ENCODE peak calls at places on chromosome 4, in six cellular contexts. One of them, this sample, is unnamed.

GRCh38 chr4:27005512-27006246 is 145.0 kb downstream of the STIM2 start:
- DNase-seq in psoas muscle: no peak
- DNase-seq in CD4-positive, alpha-beta memory T cell: no peak
- DNase-seq in heart right ventricle: no peak
- DNase-seq in astrocyte: peak; percentile 81
- DNase-seq in transverse colon: no peak
- DNase-seq in this sample: no peak

GRCh38 chr4:51885371-51885770 is 42.4 kb downstream of the DCUN1D4 start:
- DNase-seq in psoas muscle: no peak
- DNase-seq in CD4-positive, alpha-beta memory T cell: no peak
- DNase-seq in heart right ventricle: no peak
- DNase-seq in astrocyte: peak; percentile 20
- DNase-seq in transverse colon: no peak
- DNase-seq in this sample: no peak

GRCh38 chr4:184812651-184813181 is 13.1 kb downstream of the ACSL1 start:
- DNase-seq in psoas muscle: no peak
- DNase-seq in CD4-positive, alpha-beta memory T cell: no peak
- DNase-seq in heart right ventricle: no peak
- DNase-seq in astrocyte: no peak
- DNase-seq in transverse colon: no peak
- DNase-seq in this sample: no peak

GRCh38 chr4:114673306-114673705 is 74.7 kb downstream of the UGT8 start:
- DNase-seq in psoas muscle: no peak
- DNase-seq in CD4-positive, alpha-beta memory T cell: no peak
- DNase-seq in heart right ventricle: no peak
- DNase-seq in astrocyte: no peak
- DNase-seq in transverse colon: no peak
- DNase-seq in this sample: no peak

GRCh38 chr4:75612306-75612705 is 18.0 kb downstream of the CDKL2 start:
- DNase-seq in psoas muscle: no peak
- DNase-seq in CD4-positive, alpha-beta memory T cell: no peak
- DNase-seq in heart right ventricle: no peak
- DNase-seq in astrocyte: no peak
- DNase-seq in transverse colon: no peak
- DNase-seq in this sample: no peak

GRCh38 chr4:171582961-171583581 is 230.1 kb upstream of the GALNTL6 start:
- DNase-seq in psoas muscle: no peak
- DNase-seq in CD4-positive, alpha-beta memory T cell: no peak
- DNase-seq in heart right ventricle: no peak
- DNase-seq in astrocyte: no peak
- DNase-seq in transverse colon: no peak
- DNase-seq in this sample: no peak

GRCh38 chr4:186727149-186727976 is 3.7 kb upstream of the FAT1 start:
- DNase-seq in psoas muscle: no peak
- DNase-seq in CD4-positive, alpha-beta memory T cell: no peak
- DNase-seq in heart right ventricle: no peak
- DNase-seq in astrocyte: peak; percentile 36
- DNase-seq in transverse colon: no peak
- DNase-seq in this sample: no peak

GRCh38 chr4:6502147-6502546 is 29.7 kb upstream of the PPP2R2C start:
- DNase-seq in psoas muscle: no peak
- DNase-seq in CD4-positive, alpha-beta memory T cell: no peak
- DNase-seq in heart right ventricle: no peak
- DNase-seq in astrocyte: no peak
- DNase-seq in transverse colon: no peak
- DNase-seq in this sample: no peak

GRCh38 chr4:108247511-108248088 is 78.9 kb upstream of the LEF1 start:
- DNase-seq in psoas muscle: no peak
- DNase-seq in CD4-positive, alpha-beta memory T cell: no peak
- DNase-seq in heart right ventricle: no peak
- DNase-seq in astrocyte: peak; percentile 3
- DNase-seq in transverse colon: no peak
- DNase-seq in this sample: no peak

GRCh38 chr4:159127745-159128518 is 25.1 kb downstream of the RAPGEF2 start:
- DNase-seq in psoas muscle: no peak
- DNase-seq in CD4-positive, alpha-beta memory T cell: no peak
- DNase-seq in heart right ventricle: no peak
- DNase-seq in astrocyte: no peak
- DNase-seq in transverse colon: no peak
- DNase-seq in this sample: no peak

GRCh38 chr4:159131564-159131963 is 28.7 kb downstream of the RAPGEF2 start:
- DNase-seq in psoas muscle: no peak
- DNase-seq in CD4-positive, alpha-beta memory T cell: no peak
- DNase-seq in heart right ventricle: no peak
- DNase-seq in astrocyte: no peak
- DNase-seq in transverse colon: no peak
- DNase-seq in this sample: no peak

GRCh38 chr4:159129822-159130550 is 27.1 kb downstream of the RAPGEF2 start:
- DNase-seq in psoas muscle: no peak
- DNase-seq in CD4-positive, alpha-beta memory T cell: no peak
- DNase-seq in heart right ventricle: no peak
- DNase-seq in astrocyte: no peak
- DNase-seq in transverse colon: no peak
- DNase-seq in this sample: no peak

GRCh38 chr4:159121371-159121770 is 18.5 kb downstream of the RAPGEF2 start:
- DNase-seq in psoas muscle: no peak
- DNase-seq in CD4-positive, alpha-beta memory T cell: no peak
- DNase-seq in heart right ventricle: no peak
- DNase-seq in astrocyte: no peak
- DNase-seq in transverse colon: no peak
- DNase-seq in this sample: no peak

GRCh38 chr4:159126716-159127115 is 23.8 kb downstream of the RAPGEF2 start:
- DNase-seq in psoas muscle: no peak
- DNase-seq in CD4-positive, alpha-beta memory T cell: no peak
- DNase-seq in heart right ventricle: no peak
- DNase-seq in astrocyte: no peak
- DNase-seq in transverse colon: no peak
- DNase-seq in this sample: no peak
- H3K4me3 ChIP-seq in psoas muscle: no peak overlapping the region
- H3K4me3 ChIP-seq in CD4-positive, alpha-beta memory T cell: no peak overlapping the region
- H3K4me3 ChIP-seq in heart right ventricle: no peak overlapping the region
- H3K4me3 ChIP-seq in astrocyte: no peak overlapping the region
- H3K4me3 ChIP-seq in transverse colon: no peak overlapping the region
- H3K4me3 ChIP-seq in this sample: no peak overlapping the region

GRCh38 chr4:3464349-3464905 is 1.3 kb downstream of the DOK7 start:
- DNase-seq in psoas muscle: peak; percentile 50
- DNase-seq in CD4-positive, alpha-beta memory T cell: no peak
- DNase-seq in heart right ventricle: no peak
- DNase-seq in astrocyte: no peak
- DNase-seq in transverse colon: no peak
- DNase-seq in this sample: peak; percentile 79

GRCh38 chr4:3462790-3463415 is at the start of gene DOK7:
- DNase-seq in psoas muscle: peak; percentile 87
- DNase-seq in CD4-positive, alpha-beta memory T cell: no peak
- DNase-seq in heart right ventricle: peak; percentile 59
- DNase-seq in astrocyte: no peak
- DNase-seq in transverse colon: no peak
- DNase-seq in this sample: peak; percentile 84

GRCh38 chr4:3462321-3462789 is 751 bp upstream of the DOK7 start:
- DNase-seq in psoas muscle: peak; percentile 53
- DNase-seq in CD4-positive, alpha-beta memory T cell: no peak
- DNase-seq in heart right ventricle: no peak
- DNase-seq in astrocyte: no peak
- DNase-seq in transverse colon: no peak
- DNase-seq in this sample: no peak

GRCh38 chr4:3464911-3465697 is 2.0 kb downstream of the DOK7 start:
- DNase-seq in psoas muscle: peak; percentile 62
- DNase-seq in CD4-positive, alpha-beta memory T cell: no peak
- DNase-seq in heart right ventricle: no peak
- DNase-seq in astrocyte: no peak
- DNase-seq in transverse colon: no peak
- DNase-seq in this sample: no peak

DNA sequence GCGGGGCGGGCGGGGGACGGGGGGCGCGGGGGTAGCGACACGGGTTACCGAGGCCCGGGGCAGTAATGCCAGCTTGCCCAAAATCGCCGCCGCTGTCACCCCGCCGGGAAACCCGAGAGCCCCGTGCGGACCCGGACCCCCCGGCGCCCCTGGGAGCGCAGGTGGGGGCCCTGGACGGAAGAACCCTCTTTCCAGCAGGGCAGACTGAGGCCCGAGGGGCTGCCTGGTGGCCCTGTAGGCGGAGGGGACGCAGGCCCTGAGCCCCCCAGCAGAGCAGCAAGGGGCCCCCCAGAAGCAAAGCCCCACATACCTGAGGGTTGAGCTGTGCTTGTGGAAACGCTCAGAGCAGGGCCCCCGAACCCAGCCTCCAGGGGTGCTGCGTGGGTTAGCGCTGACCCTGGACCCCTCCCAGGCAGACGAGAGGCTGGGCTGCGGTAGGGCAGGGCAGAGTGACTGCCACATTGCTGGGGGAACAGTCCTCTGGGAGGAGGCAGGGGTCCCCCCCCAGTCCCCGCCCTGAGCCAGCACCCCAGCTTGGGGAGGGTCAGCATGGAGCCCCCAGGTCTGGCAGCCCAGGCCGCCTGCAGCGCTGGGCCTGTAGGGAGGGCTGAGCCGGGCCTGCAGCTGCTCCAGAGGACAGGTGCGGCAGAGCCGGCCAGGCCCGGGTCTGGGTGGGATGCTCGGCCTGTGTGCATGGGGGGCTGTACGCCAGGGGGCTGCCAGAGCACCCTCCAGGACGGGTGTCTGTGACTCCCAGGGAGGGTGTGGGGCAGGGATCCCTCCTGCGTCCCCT is 646 bp downstream of the DOK7 start:
- DNase-seq in psoas muscle: peak; percentile 64
- DNase-seq in CD4-positive, alpha-beta memory T cell: no peak
- DNase-seq in heart right ventricle: no peak
- DNase-seq in astrocyte: no peak
- DNase-seq in transverse colon: no peak
- DNase-seq in this sample: peak; percentile 79
- H3K27me3 ChIP-seq in psoas muscle: no peaks in the 10 kb centered on the region
- H3K27me3 ChIP-seq in CD4-positive, alpha-beta memory T cell: no peaks in the 10 kb centered on the region
- H3K27me3 ChIP-seq in heart right ventricle: peaks cover 13% of the 10 kb centered on the region
- H3K27me3 ChIP-seq in astrocyte: peaks cover 15% of the 10 kb centered on the region
- H3K27me3 ChIP-seq in transverse colon: peaks cover 42% of the 10 kb centered on the region
- H3K27me3 ChIP-seq in this sample: peaks cover 6% of the 10 kb centered on the region

GRCh38 chr4:17781831-17782287 is 438 bp upstream of the FAM184B start:
- DNase-seq in psoas muscle: no peak
- DNase-seq in CD4-positive, alpha-beta memory T cell: no peak
- DNase-seq in heart right ventricle: no peak
- DNase-seq in astrocyte: no peak
- DNase-seq in transverse colon: no peak
- DNase-seq in this sample: no peak
- H3K4me3 ChIP-seq in psoas muscle: peak overlapping the region; percentile 69
- H3K4me3 ChIP-seq in CD4-positive, alpha-beta memory T cell: no peak overlapping the region
- H3K4me3 ChIP-seq in heart right ventricle: peak overlapping the region; percentile 32
- H3K4me3 ChIP-seq in astrocyte: peak overlapping the region; percentile 52
- H3K4me3 ChIP-seq in transverse colon: peak overlapping the region; percentile 49
- H3K4me3 ChIP-seq in this sample: peak overlapping the region; percentile 27

GRCh38 chr4:128776794-128777216 is 32.7 kb upstream of the JADE1 start:
- DNase-seq in psoas muscle: no peak
- DNase-seq in CD4-positive, alpha-beta memory T cell: no peak
- DNase-seq in heart right ventricle: no peak
- DNase-seq in astrocyte: peak; percentile 97
- DNase-seq in transverse colon: peak; percentile 50
- DNase-seq in this sample: peak; percentile 84

GRCh38 chr4:128787509-128788311 is 21.8 kb upstream of the JADE1 start:
- DNase-seq in psoas muscle: no peak
- DNase-seq in CD4-positive, alpha-beta memory T cell: no peak
- DNase-seq in heart right ventricle: no peak
- DNase-seq in astrocyte: peak; percentile 27
- DNase-seq in transverse colon: no peak
- DNase-seq in this sample: no peak

GRCh38 chr4:128782875-128783614 is 26.5 kb upstream of the JADE1 start:
- DNase-seq in psoas muscle: peak; percentile 65
- DNase-seq in CD4-positive, alpha-beta memory T cell: no peak
- DNase-seq in heart right ventricle: no peak
- DNase-seq in astrocyte: peak; percentile 69
- DNase-seq in transverse colon: no peak
- DNase-seq in this sample: no peak

GRCh38 chr4:128780688-128781087 is 28.8 kb upstream of the JADE1 start:
- DNase-seq in psoas muscle: no peak
- DNase-seq in CD4-positive, alpha-beta memory T cell: no peak
- DNase-seq in heart right ventricle: no peak
- DNase-seq in astrocyte: no peak
- DNase-seq in transverse colon: no peak
- DNase-seq in this sample: no peak

GRCh38 chr4:128782076-128782715 is 27.3 kb upstream of the JADE1 start:
- DNase-seq in psoas muscle: peak; percentile 66
- DNase-seq in CD4-positive, alpha-beta memory T cell: peak; percentile 64
- DNase-seq in heart right ventricle: peak; percentile 26
- DNase-seq in astrocyte: peak; percentile 51
- DNase-seq in transverse colon: peak; percentile 50
- DNase-seq in this sample: no peak
- H3K27me3 ChIP-seq in psoas muscle: no peaks in the 10 kb centered on the region
- H3K27me3 ChIP-seq in CD4-positive, alpha-beta memory T cell: no peaks in the 10 kb centered on the region
- H3K27me3 ChIP-seq in heart right ventricle: no peaks in the 10 kb centered on the region
- H3K27me3 ChIP-seq in astrocyte: no peaks in the 10 kb centered on the region
- H3K27me3 ChIP-seq in transverse colon: no peaks in the 10 kb centered on the region
- H3K27me3 ChIP-seq in this sample: no peaks in the 10 kb centered on the region